ENCODE peak calls at places on chromosomes 13 and 19, in four cellular contexts. One of them, this sample, is unnamed. For H3K4me1 and H3K36me3, the result is how much of the 10 kb centered on the place peaks cover.

GRCh38 chr19:45420871-45421270 is 2.8 kb downstream of the ERCC1 start:
- DNase-seq in astrocyte: no peak
- DNase-seq in body of pancreas: no peak
- DNase-seq in Caco-2: no peak
- DNase-seq in this sample: no peak

GRCh38 chr19:13764101-13764807 is at the start of gene MRI1:
- DNase-seq in astrocyte: peak
- DNase-seq in body of pancreas: peak
- DNase-seq in Caco-2: peak
- DNase-seq in this sample: peak

GRCh38 chr19:10894911-10895213 is 23.5 kb downstream of the CARM1 start:
- DNase-seq in astrocyte: no peak
- DNase-seq in body of pancreas: no peak
- DNase-seq in Caco-2: no peak
- DNase-seq in this sample: no peak

GRCh38 chr19:54607782-54608150 is 14.3 kb downstream of the LILRA1 start:
- DNase-seq in astrocyte: no peak
- DNase-seq in body of pancreas: no peak
- DNase-seq in Caco-2: no peak
- DNase-seq in this sample: no peak

GRCh38 chr13:99471231-99472202 is 29.8 kb upstream of the TM9SF2 start:
- DNase-seq in astrocyte: no peak
- DNase-seq in body of pancreas: no peak
- DNase-seq in Caco-2: no peak
- DNase-seq in this sample: no peak

GRCh38 chr13:19618925-19619324 is 14.5 kb upstream of the MPHOSPH8 start:
- DNase-seq in astrocyte: no peak
- DNase-seq in body of pancreas: no peak
- DNase-seq in Caco-2: no peak
- DNase-seq in this sample: no peak

GRCh38 chr19:32362318-32362691 is 16.9 kb downstream of the ZNF507 start:
- DNase-seq in astrocyte: no peak
- DNase-seq in body of pancreas: no peak
- DNase-seq in Caco-2: no peak
- DNase-seq in this sample: no peak

GRCh38 chr13:95319551-95320274 is 18.5 kb upstream of the ABCC4 start:
- DNase-seq in astrocyte: no peak
- DNase-seq in body of pancreas: no peak
- DNase-seq in Caco-2: no peak
- DNase-seq in this sample: no peak

GRCh38 chr19:4430760-4431159 is 26.8 kb downstream of the UBXN6 start:
- DNase-seq in astrocyte: no peak
- DNase-seq in body of pancreas: no peak
- DNase-seq in Caco-2: no peak
- DNase-seq in this sample: no peak

GRCh38 chr19:23855676-23856075 is 59.0 kb upstream of the ZNF726 start:
- DNase-seq in astrocyte: no peak
- DNase-seq in body of pancreas: no peak
- DNase-seq in Caco-2: no peak
- DNase-seq in this sample: no peak

GRCh38 chr13:110309159-110309476 is 2.0 kb downstream of the COL4A2 start:
- DNase-seq in astrocyte: no peak
- DNase-seq in body of pancreas: no peak
- DNase-seq in Caco-2: no peak
- DNase-seq in this sample: no peak
- H3K4me1 ChIP-seq in astrocyte: half or more
- H3K4me1 ChIP-seq in body of pancreas: half or more
- H3K4me1 ChIP-seq in Caco-2: under half
- H3K4me1 ChIP-seq in this sample: under half

GRCh38 chr19:58368561-58369360 is 6.2 kb upstream of the ZNF497 start:
- DNase-seq in astrocyte: no peak
- DNase-seq in body of pancreas: no peak
- DNase-seq in Caco-2: no peak
- DNase-seq in this sample: no peak

GRCh38 chr19:58367698-58368454 is 5.3 kb upstream of the ZNF497 start:
- DNase-seq in astrocyte: no peak
- DNase-seq in body of pancreas: no peak
- DNase-seq in Caco-2: no peak
- DNase-seq in this sample: no peak

GRCh38 chr19:58366576-58367430 is 4.3 kb upstream of the ZNF497 start:
- DNase-seq in astrocyte: no peak
- DNase-seq in body of pancreas: no peak
- DNase-seq in Caco-2: no peak
- DNase-seq in this sample: no peak

GRCh38 chr19:58374200-58374599 is 6.6 kb downstream of the ZNF837 start:
- DNase-seq in astrocyte: no peak
- DNase-seq in body of pancreas: no peak
- DNase-seq in Caco-2: no peak
- DNase-seq in this sample: no peak

DNA sequence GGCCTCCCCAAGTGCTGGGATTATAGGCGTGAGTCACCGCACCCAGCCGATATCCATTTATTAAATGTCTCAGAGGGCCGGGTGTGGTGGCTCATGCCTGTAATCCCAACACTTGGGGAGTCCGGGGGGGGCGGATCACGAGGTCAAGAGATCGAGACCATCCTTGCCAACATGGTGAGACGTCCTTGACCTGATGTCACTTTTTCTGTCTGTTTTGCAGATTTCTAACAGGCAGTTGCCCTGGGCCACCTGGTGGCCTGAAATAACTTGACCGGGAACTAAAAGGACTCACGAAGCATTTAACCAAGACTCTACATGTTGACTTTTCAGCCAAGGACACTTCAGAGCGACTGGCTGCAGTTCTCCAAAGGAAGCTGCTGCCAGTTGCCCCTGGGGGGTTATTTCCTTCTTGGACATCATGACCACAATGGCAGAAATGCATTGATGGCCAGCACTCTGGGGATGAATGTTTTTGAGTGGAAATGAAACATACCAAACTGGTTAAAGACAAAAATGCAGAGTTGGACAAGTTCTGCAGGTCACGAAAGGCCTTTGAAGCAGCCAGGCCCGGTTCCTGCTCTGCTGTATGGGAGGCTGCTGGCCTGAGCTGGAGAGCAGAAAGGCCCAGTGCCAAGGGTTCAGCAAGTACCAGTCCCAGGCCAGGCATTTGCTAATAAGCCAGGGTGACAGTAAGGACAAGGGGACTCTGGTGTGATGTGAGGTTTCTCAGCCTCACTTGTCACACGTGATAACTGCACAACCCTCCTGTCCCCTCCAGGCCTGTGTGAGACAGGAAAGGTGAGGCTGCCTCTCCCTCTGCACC is 8.3 kb downstream of the ZNF837 start:
- DNase-seq in astrocyte: no peak
- DNase-seq in body of pancreas: no peak
- DNase-seq in Caco-2: peak
- DNase-seq in this sample: no peak
- TF ChIP-seq CTCF in astrocyte: no peak
- TF ChIP-seq CTCF in body of pancreas: no peak
- TF ChIP-seq CTCF in Caco-2: peak
- TF ChIP-seq CTCF in this sample: no peak

GRCh38 chr13:102869948-102870676 is 24.3 kb downstream of the ERCC5 start:
- DNase-seq in astrocyte: no peak
- DNase-seq in body of pancreas: no peak
- DNase-seq in Caco-2: no peak
- DNase-seq in this sample: no peak
- H3K36me3 ChIP-seq in astrocyte: under half
- H3K36me3 ChIP-seq in body of pancreas: under half
- H3K36me3 ChIP-seq in Caco-2: under half
- H3K36me3 ChIP-seq in this sample: under half

GRCh38 chr19:16535381-16535780 is 6.9 kb downstream of the CHERP start:
- DNase-seq in astrocyte: no peak
- DNase-seq in body of pancreas: no peak
- DNase-seq in Caco-2: no peak
- DNase-seq in this sample: no peak
- H3K4me1 ChIP-seq in astrocyte: under half
- H3K4me1 ChIP-seq in body of pancreas: under half
- H3K4me1 ChIP-seq in Caco-2: under half
- H3K4me1 ChIP-seq in this sample: under half

GRCh38 chr19:49665301-49666119 is at the start of the genes BCL2L12 and IRF3:
- DNase-seq in astrocyte: peak
- DNase-seq in body of pancreas: peak
- DNase-seq in Caco-2: peak
- DNase-seq in this sample: peak
- TF ChIP-seq CTCF in astrocyte: no peak
- TF ChIP-seq CTCF in body of pancreas: no peak
- TF ChIP-seq CTCF in Caco-2: no peak
- TF ChIP-seq CTCF in this sample: no peak

GRCh38 chr13:112202266-112202665 is 135.3 kb downstream of the SOX1 start:
- DNase-seq in astrocyte: no peak
- DNase-seq in body of pancreas: no peak
- DNase-seq in Caco-2: no peak
- DNase-seq in this sample: no peak

GRCh38 chr13:112204376-112204775 is 137.4 kb downstream of the SOX1 start:
- DNase-seq in astrocyte: no peak
- DNase-seq in body of pancreas: no peak
- DNase-seq in Caco-2: no peak
- DNase-seq in this sample: no peak

GRCh38 chr13:112204881-112205327 is 138.0 kb downstream of the SOX1 start:
- DNase-seq in astrocyte: no peak
- DNase-seq in body of pancreas: peak
- DNase-seq in Caco-2: no peak
- DNase-seq in this sample: no peak

GRCh38 chr13:112203614-112204013 is 136.7 kb downstream of the SOX1 start:
- DNase-seq in astrocyte: no peak
- DNase-seq in body of pancreas: no peak
- DNase-seq in Caco-2: no peak
- DNase-seq in this sample: no peak

GRCh38 chr13:112202966-112203365 is 136.0 kb downstream of the SOX1 start:
- DNase-seq in astrocyte: no peak
- DNase-seq in body of pancreas: no peak
- DNase-seq in Caco-2: no peak
- DNase-seq in this sample: no peak
- H3K36me3 ChIP-seq in astrocyte: under half
- H3K36me3 ChIP-seq in body of pancreas: under half
- H3K36me3 ChIP-seq in Caco-2: under half
- H3K36me3 ChIP-seq in this sample: under half

DNA sequence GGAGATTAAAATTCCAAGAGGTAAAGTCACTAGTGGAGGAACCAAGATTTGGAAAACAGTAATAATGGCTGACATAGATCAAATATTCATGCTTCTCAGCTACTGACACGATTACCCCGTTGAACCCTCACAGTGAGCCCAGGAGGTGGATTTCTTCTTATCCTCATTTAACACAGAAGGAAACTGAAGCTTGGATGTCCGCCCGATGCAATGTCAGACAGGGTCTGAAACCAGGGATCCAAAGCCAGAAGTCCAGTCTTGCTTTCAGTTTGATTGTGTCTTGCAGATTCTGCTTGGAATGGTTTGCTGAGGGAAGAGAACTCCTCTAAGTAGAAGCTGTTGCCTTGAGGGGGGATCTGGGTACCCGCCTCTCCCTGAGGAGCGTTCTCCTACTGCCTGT is 404.7 kb downstream of the KCNRG start:
- DNase-seq in astrocyte: no peak
- DNase-seq in body of pancreas: no peak
- DNase-seq in Caco-2: no peak
- DNase-seq in this sample: no peak
- H3K4me1 ChIP-seq in astrocyte: under half
- H3K4me1 ChIP-seq in body of pancreas: under half
- H3K4me1 ChIP-seq in Caco-2: under half
- H3K4me1 ChIP-seq in this sample: under half

DNA sequence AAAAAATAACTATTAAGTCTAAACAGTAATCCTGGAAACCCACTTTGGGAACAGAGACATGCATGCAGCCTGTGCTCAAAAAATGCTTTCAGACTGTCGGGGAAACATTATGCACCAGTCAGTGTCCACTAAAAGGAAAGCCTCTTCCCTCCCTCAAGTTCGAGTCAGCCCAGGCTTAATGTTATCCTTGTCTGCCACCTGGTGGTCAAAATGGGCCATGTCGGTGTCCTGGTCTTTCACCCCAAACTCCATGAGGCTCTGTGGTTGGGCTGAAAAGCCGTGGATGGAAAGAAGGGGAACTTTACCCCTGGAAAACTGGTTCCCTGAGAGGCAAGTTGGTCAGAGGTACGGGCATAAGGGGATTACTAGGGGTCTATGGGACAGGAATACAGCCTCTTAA is 88.4 kb upstream of the ZNF492 start:
- DNase-seq in astrocyte: no peak
- DNase-seq in body of pancreas: peak
- DNase-seq in Caco-2: peak
- DNase-seq in this sample: no peak
- TF ChIP-seq CTCF in astrocyte: no peak
- TF ChIP-seq CTCF in body of pancreas: peak
- TF ChIP-seq CTCF in Caco-2: peak
- TF ChIP-seq CTCF in this sample: no peak